ENCODE peak calls at places on chromosomes 5 and 9, in four cellular contexts. One of them, this sample, is unnamed.

GRCh38 chr5:73663860-73664240 is 37.9 kb downstream of the ARHGEF28 start:
- DNase-seq in H1: no peak
- DNase-seq in fibroblast of lung: no peak
- DNase-seq in Karpas-422: no peak
- DNase-seq in this sample: no peak

GRCh38 chr5:61228691-61229280 is 66.5 kb upstream of the SMIM15 start:
- DNase-seq in H1: no peak
- DNase-seq in fibroblast of lung: peak; percentile 13
- DNase-seq in Karpas-422: no peak
- DNase-seq in this sample: no peak

GRCh38 chr9:85872444-85872843 is 68.5 kb upstream of the NAA35 start:
- DNase-seq in H1: no peak
- DNase-seq in fibroblast of lung: no peak
- DNase-seq in Karpas-422: no peak
- DNase-seq in this sample: no peak

GRCh38 chr9:132743886-132744544 is 73.8 kb downstream of the GTF3C4 start:
- DNase-seq in H1: no peak
- DNase-seq in fibroblast of lung: no peak
- DNase-seq in Karpas-422: no peak
- DNase-seq in this sample: no peak

GRCh38 chr9:131557855-131558548 is 12.7 kb downstream of the PRRT1B start:
- DNase-seq in H1: no peak
- DNase-seq in fibroblast of lung: no peak
- DNase-seq in Karpas-422: no peak
- DNase-seq in this sample: no peak

GRCh38 chr5:38824821-38825220 is 21.0 kb upstream of the OSMR start:
- DNase-seq in H1: no peak
- DNase-seq in fibroblast of lung: no peak
- DNase-seq in Karpas-422: no peak
- DNase-seq in this sample: no peak

GRCh38 chr9:33289501-33289900 is 815 bp upstream of the NFX1 start:
- DNase-seq in H1: no peak
- DNase-seq in fibroblast of lung: no peak
- DNase-seq in Karpas-422: peak; percentile 60
- DNase-seq in this sample: no peak

GRCh38 chr9:23483566-23483965 is 342.5 kb downstream of the ELAVL2 start:
- DNase-seq in H1: no peak
- DNase-seq in fibroblast of lung: no peak
- DNase-seq in Karpas-422: no peak
- DNase-seq in this sample: no peak

GRCh38 chr5:87164409-87164808 is 103.3 kb upstream of the RASA1 start:
- DNase-seq in H1: no peak
- DNase-seq in fibroblast of lung: no peak
- DNase-seq in Karpas-422: no peak
- DNase-seq in this sample: no peak

GRCh38 chr5:11777096-11777495 is 127.2 kb downstream of the CTNND2 start:
- DNase-seq in H1: no peak
- DNase-seq in fibroblast of lung: no peak
- DNase-seq in Karpas-422: no peak
- DNase-seq in this sample: no peak

GRCh38 chr5:58114324-58114723 is 345.6 kb downstream of the PLK2 start:
- DNase-seq in H1: no peak
- DNase-seq in fibroblast of lung: no peak
- DNase-seq in Karpas-422: no peak
- DNase-seq in this sample: no peak

GRCh38 chr5:146794326-146795029 is 84.1 kb downstream of the PPP2R2B start:
- DNase-seq in H1: no peak
- DNase-seq in fibroblast of lung: no peak
- DNase-seq in Karpas-422: no peak
- DNase-seq in this sample: no peak

GRCh38 chr9:3863114-3863528 is 337.3 kb upstream of the RFX3 start:
- DNase-seq in H1: no peak
- DNase-seq in fibroblast of lung: peak; percentile 61
- DNase-seq in Karpas-422: no peak
- DNase-seq in this sample: no peak

GRCh38 chr5:134577022-134577795 is 51.7 kb downstream of the JADE2 start:
- DNase-seq in H1: no peak
- DNase-seq in fibroblast of lung: peak; percentile 74
- DNase-seq in Karpas-422: no peak
- DNase-seq in this sample: no peak

GRCh38 chr9:105154723-105155191 is 89.7 kb upstream of the SLC44A1 start:
- DNase-seq in H1: no peak
- DNase-seq in fibroblast of lung: peak; percentile 71
- DNase-seq in Karpas-422: no peak
- DNase-seq in this sample: no peak

GRCh38 chr5:52693279-52693678 is 94.4 kb upstream of the ITGA1 start:
- DNase-seq in H1: no peak
- DNase-seq in fibroblast of lung: peak; percentile 46
- DNase-seq in Karpas-422: no peak
- DNase-seq in this sample: no peak

GRCh38 chr9:17613723-17614122 is 34.9 kb downstream of the SH3GL2 start:
- DNase-seq in H1: no peak
- DNase-seq in fibroblast of lung: peak; percentile 92
- DNase-seq in Karpas-422: no peak
- DNase-seq in this sample: no peak

GRCh38 chr9:127877566-127877998 is at the start of gene AK1:
- DNase-seq in H1: peak; percentile 84
- DNase-seq in fibroblast of lung: peak; percentile 51
- DNase-seq in Karpas-422: no peak
- DNase-seq in this sample: no peak

GRCh38 chr9:130501645-130502044 is 56.9 kb downstream of the ASS1 start:
- DNase-seq in H1: no peak
- DNase-seq in fibroblast of lung: no peak
- DNase-seq in Karpas-422: no peak
- DNase-seq in this sample: no peak

GRCh38 chr9:116154334-116154975 is 864 bp downstream of the PAPPA start:
- DNase-seq in H1: peak; percentile 71
- DNase-seq in fibroblast of lung: no peak
- DNase-seq in Karpas-422: no peak
- DNase-seq in this sample: peak; percentile 35

GRCh38 chr5:139734517-139734916 is 61.1 kb upstream of the PSD2 start:
- DNase-seq in H1: no peak
- DNase-seq in fibroblast of lung: no peak
- DNase-seq in Karpas-422: no peak
- DNase-seq in this sample: no peak

GRCh38 chr5:68287976-68288755 is 72.6 kb downstream of the PIK3R1 start:
- DNase-seq in H1: peak; percentile 76
- DNase-seq in fibroblast of lung: peak; percentile 51
- DNase-seq in Karpas-422: peak; percentile 82
- DNase-seq in this sample: peak; percentile 96

GRCh38 chr9:132742821-132743311 is 72.6 kb downstream of the GTF3C4 start:
- DNase-seq in H1: no peak
- DNase-seq in fibroblast of lung: no peak
- DNase-seq in Karpas-422: no peak
- DNase-seq in this sample: no peak

GRCh38 chr9:3329361-3329760 is 196.4 kb downstream of the RFX3 start:
- DNase-seq in H1: no peak
- DNase-seq in fibroblast of lung: peak; percentile 25
- DNase-seq in Karpas-422: no peak
- DNase-seq in this sample: no peak

GRCh38 chr9:87792831-87793288 is 66.9 kb downstream of the CTSL start:
- DNase-seq in H1: no peak
- DNase-seq in fibroblast of lung: peak; percentile 94
- DNase-seq in Karpas-422: peak; percentile 73
- DNase-seq in this sample: peak; percentile 77

GRCh38 chr9:134632329-134632728 is 9.3 kb upstream of the COL5A1 start:
- DNase-seq in H1: no peak
- DNase-seq in fibroblast of lung: no peak
- DNase-seq in Karpas-422: no peak
- DNase-seq in this sample: no peak

GRCh38 chr5:59036274-59036961 is 453.5 kb downstream of the RAB3C start:
- DNase-seq in H1: no peak
- DNase-seq in fibroblast of lung: peak; percentile 99
- DNase-seq in Karpas-422: no peak
- DNase-seq in this sample: no peak

GRCh38 chr9:130659699-130660248 is 4.6 kb upstream of the PRDM12 start:
- DNase-seq in H1: peak; percentile 75
- DNase-seq in fibroblast of lung: no peak
- DNase-seq in Karpas-422: no peak
- DNase-seq in this sample: no peak

GRCh38 chr5:140145818-140146522 is 20.2 kb downstream of the IGIP start:
- DNase-seq in H1: peak; percentile 83
- DNase-seq in fibroblast of lung: peak; percentile 58
- DNase-seq in Karpas-422: no peak
- DNase-seq in this sample: peak; percentile 56

GRCh38 chr5:132253008-132253441 is 4.5 kb upstream of the PDLIM4 start:
- DNase-seq in H1: no peak
- DNase-seq in fibroblast of lung: no peak
- DNase-seq in Karpas-422: no peak
- DNase-seq in this sample: no peak

GRCh38 chr9:95506692-95507455 is 9.9 kb downstream of the PTCH1 start:
- DNase-seq in H1: peak; percentile 65
- DNase-seq in fibroblast of lung: peak; percentile 61
- DNase-seq in Karpas-422: peak; percentile 74
- DNase-seq in this sample: peak; percentile 42

GRCh38 chr9:6905850-6906375 is 148.1 kb downstream of the KDM4C start:
- DNase-seq in H1: no peak
- DNase-seq in fibroblast of lung: no peak
- DNase-seq in Karpas-422: no peak
- DNase-seq in this sample: no peak

GRCh38 chr9:126380447-126380846 is 53.8 kb downstream of the MVB12B start:
- DNase-seq in H1: no peak
- DNase-seq in fibroblast of lung: no peak
- DNase-seq in Karpas-422: no peak
- DNase-seq in this sample: no peak

GRCh38 chr5:111655169-111655924 is 101.6 kb downstream of the NREP start:
- DNase-seq in H1: no peak
- DNase-seq in fibroblast of lung: peak; percentile 71
- DNase-seq in Karpas-422: no peak
- DNase-seq in this sample: no peak

GRCh38 chr9:2229109-2229733 is 214.1 kb downstream of the SMARCA2 start:
- DNase-seq in H1: no peak
- DNase-seq in fibroblast of lung: no peak
- DNase-seq in Karpas-422: peak; percentile 61
- DNase-seq in this sample: peak; percentile 67

GRCh38 chr9:2227468-2227867 is 212.3 kb downstream of the SMARCA2 start:
- DNase-seq in H1: no peak
- DNase-seq in fibroblast of lung: peak; percentile 76
- DNase-seq in Karpas-422: no peak
- DNase-seq in this sample: no peak

GRCh38 chr9:2228641-2229040 is 213.5 kb downstream of the SMARCA2 start:
- DNase-seq in H1: no peak
- DNase-seq in fibroblast of lung: no peak
- DNase-seq in Karpas-422: peak; percentile 57
- DNase-seq in this sample: no peak

GRCh38 chr9:2230362-2230761 is 215.2 kb downstream of the SMARCA2 start:
- DNase-seq in H1: no peak
- DNase-seq in fibroblast of lung: no peak
- DNase-seq in Karpas-422: peak; percentile 86
- DNase-seq in this sample: peak; percentile 33

DNA sequence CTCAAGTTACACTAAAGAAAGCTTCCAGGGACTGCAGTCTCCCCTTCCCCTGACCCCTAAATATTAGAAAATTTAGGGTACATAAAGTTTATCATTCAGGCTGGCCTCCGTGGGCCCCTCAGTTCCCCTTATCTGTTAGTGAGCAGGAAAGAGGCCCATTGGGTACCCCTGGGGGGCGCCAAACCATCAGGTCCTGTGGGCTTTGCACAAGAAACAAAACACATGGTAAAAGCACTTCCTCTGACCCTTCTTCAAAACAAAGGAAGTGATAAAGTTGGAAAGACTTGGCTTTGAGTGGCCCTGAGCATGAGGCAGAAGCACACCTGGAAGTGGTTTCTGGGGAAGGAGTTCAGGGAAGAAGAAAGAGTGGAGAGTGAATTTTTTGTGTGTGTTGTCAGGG is 213.0 kb downstream of the SMARCA2 start:
- DNase-seq in H1: peak; percentile 85
- DNase-seq in fibroblast of lung: peak; percentile 29
- DNase-seq in Karpas-422: peak; percentile 92
- DNase-seq in this sample: no peak
- H2AFZ ChIP-seq in H1: no peak overlapping the region
- H2AFZ ChIP-seq in fibroblast of lung: no peak overlapping the region
- H2AFZ ChIP-seq in Karpas-422: peak overlapping the region; percentile 21
- H2AFZ ChIP-seq in this sample: peak overlapping the region; percentile 16

GRCh38 chr5:84381501-84382362 is 2.9 kb downstream of the EDIL3 start:
- DNase-seq in H1: no peak
- DNase-seq in fibroblast of lung: peak; percentile 23
- DNase-seq in Karpas-422: no peak
- DNase-seq in this sample: no peak
- H2AFZ ChIP-seq in H1: no peak overlapping the region
- H2AFZ ChIP-seq in fibroblast of lung: peak overlapping the region; percentile 49
- H2AFZ ChIP-seq in Karpas-422: no peak overlapping the region
- H2AFZ ChIP-seq in this sample: no peak overlapping the region

DNA sequence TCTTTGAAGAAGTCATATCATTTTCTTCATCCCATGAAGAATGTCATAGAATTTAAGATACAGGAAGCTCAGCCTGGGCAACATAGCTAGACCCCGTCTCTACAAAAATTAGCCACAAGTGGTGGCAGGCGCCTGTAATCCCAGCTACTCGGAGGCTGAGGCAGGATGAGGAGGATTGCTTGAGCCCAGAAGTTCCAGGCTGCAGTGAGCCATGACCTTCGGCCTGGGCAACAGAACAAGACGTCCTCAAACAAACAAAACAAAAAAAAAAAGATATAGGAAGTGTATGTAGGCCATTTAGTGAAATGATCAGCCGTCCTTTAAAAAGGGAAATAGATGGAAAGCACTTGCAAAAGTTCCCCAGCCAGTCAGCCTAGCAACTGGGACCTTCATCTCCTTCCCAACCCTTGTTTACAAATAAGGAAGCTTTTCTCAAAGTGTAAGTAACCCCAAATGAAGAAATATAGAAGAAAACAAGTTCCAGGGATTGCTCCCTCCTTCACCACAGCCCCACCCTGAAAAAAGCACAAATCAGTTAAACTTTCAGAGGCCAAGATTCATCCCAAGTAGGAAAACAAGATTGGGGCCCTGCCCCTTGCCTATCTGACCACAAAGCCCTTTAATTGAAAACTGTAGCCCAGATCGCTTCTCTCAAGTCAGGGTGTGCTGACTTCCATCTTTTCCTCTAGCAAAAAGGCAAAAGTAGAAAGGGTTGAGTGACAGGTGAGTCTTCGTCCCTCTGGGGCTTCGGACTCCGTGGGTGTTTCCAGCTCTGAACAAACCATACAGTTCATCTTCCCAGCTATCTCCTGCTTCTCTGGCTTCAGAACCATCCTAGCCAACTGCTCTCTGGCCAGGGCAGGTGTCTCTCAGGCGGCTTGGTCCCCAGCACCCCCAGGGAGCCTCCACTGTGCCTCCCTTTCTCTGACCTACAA is 1.2 kb downstream of the SLC31A2 start:
- DNase-seq in H1: no peak
- DNase-seq in fibroblast of lung: no peak
- DNase-seq in Karpas-422: no peak
- DNase-seq in this sample: no peak
- H2AFZ ChIP-seq in H1: peak overlapping the region; percentile 43
- H2AFZ ChIP-seq in fibroblast of lung: no peak overlapping the region
- H2AFZ ChIP-seq in Karpas-422: no peak overlapping the region
- H2AFZ ChIP-seq in this sample: no peak overlapping the region

DNA sequence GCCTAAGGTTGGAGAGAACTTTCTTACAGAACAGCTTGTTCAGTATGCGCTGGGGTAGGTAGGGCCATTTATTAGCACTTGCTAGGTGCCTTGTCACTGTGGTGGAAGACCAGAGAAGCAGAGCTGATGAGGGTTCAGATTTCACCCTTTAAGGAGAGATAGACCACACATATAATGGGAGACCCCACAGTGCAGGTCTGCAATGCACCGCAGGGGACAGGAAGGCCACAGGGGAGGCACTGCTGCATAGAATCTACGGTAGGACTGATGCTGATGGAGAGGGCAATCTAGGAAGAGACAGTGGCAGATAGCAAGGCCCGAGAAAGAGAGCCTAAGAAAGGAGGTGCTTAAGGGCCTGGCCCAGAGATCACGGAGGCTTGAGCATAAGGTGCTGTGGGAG is 64.2 kb downstream of the PTPDC1 start:
- DNase-seq in H1: no peak
- DNase-seq in fibroblast of lung: no peak
- DNase-seq in Karpas-422: no peak
- DNase-seq in this sample: no peak
- H2AFZ ChIP-seq in H1: no peak overlapping the region
- H2AFZ ChIP-seq in fibroblast of lung: no peak overlapping the region
- H2AFZ ChIP-seq in Karpas-422: no peak overlapping the region
- H2AFZ ChIP-seq in this sample: no peak overlapping the region